ENCODE peak calls at places on chromosomes 5 and 9, in nine cellular contexts. L is Calu3, M is upper lobe of right lung, N is RWPE1, Z is mesenchymal stem cell, P is ELF-1, Y is transverse colon, H is neural progenitor cell, W is heart right ventricle. V is an unnamed sample.

GRCh38 chr5:148084269-148084668 is 20.5 kb downstream of the SPINK5 start:
- DNase-seq in Z (no peak), Y (no peak), N (no peak), L (no peak), P (peak), H (no peak), W (no peak), M (no peak), V (peak)

GRCh38 chr5:127112347-127112864 is 39.1 kb upstream of the C5orf63 start:
- DNase-seq in Y (no peak), M (no peak), L (no peak), N (no peak), Z (no peak), W (no peak), H (no peak), P (no peak), V (no peak)

GRCh38 chr5:128470663-128471062 is 67.4 kb downstream of the FBN2 start:
- DNase-seq in Z (peak), P (no peak), M (no peak), W (no peak), H (no peak), Y (no peak), N (no peak), L (no peak), V (no peak)

GRCh38 chr9:94065535-94065961 is 18.7 kb upstream of the PTPDC1 start:
- DNase-seq in M (peak), W (peak), L (peak), N (peak), H (peak), Y (peak), Z (peak), P (peak), V (peak)

GRCh38 chr5:10635257-10635860 is 71.5 kb downstream of the ANKRD33B start:
- DNase-seq in N (peak), W (no peak), H (no peak), M (no peak), Z (peak), P (no peak), L (no peak), Y (no peak), V (no peak)

GRCh38 chr9:99103054-99103453 is 1.9 kb upstream of the TGFBR1 start:
- DNase-seq in M (no peak), H (no peak), W (no peak), L (no peak), Y (no peak), P (no peak), Z (peak), N (peak), V (no peak)

GRCh38 chr5:132305420-132305819 is 11.2 kb downstream of the SLC22A4 start:
- DNase-seq in W (no peak), P (no peak), L (no peak), N (no peak), Y (no peak), H (no peak), M (no peak), Z (no peak), V (no peak)

GRCh38 chr5:91162534-91163381 is 220.4 kb downstream of the ARRDC3 start:
- DNase-seq in Y (peak), W (no peak), M (peak), L (peak), Z (peak), P (peak), H (no peak), N (peak), V (peak)

GRCh38 chr9:131758972-131759647 is 19.2 kb upstream of the RAPGEF1 start:
- DNase-seq in N (peak), Z (peak), P (no peak), W (no peak), H (no peak), Y (no peak), L (no peak), M (no peak), V (no peak)

GRCh38 chr5:177309351-177310191 is 2.1 kb downstream of the MXD3 start:
- DNase-seq in W (peak), H (peak), L (peak), Z (peak), P (peak), N (no peak), Y (peak), M (peak), V (peak)

GRCh38 chr5:4203146-4203545 is 607.5 kb downstream of the IRX1 start:
- DNase-seq in Y (no peak), P (no peak), H (no peak), N (no peak), Z (no peak), W (no peak), L (no peak), M (no peak), V (no peak)

GRCh38 chr9:127562841-127563523 is 49.1 kb upstream of the STXBP1 start:
- DNase-seq in Y (no peak), H (no peak), N (no peak), W (no peak), P (peak), L (peak), M (peak), Z (peak), V (no peak)